ENCODE peak calls at places on chromosomes 11 and 22, in eight cellular contexts. D is substantia nigra, M is iPS DF 19.7, J is NCI-H748 treated with DMSO at 0.1 percent for 48 hours, T is HAP-1, N is GM12891, Q is HuH-7, X is NCI-H510A treated with DMSO at 0.1 percent for 48 hours. F is an unnamed sample.

GRCh38 chr11:116101737-116102275 is 597.6 kb upstream of the CADM1 start:
- DNase-seq in D (no peak), M (no peak), J (no peak), T (no peak), N (no peak), Q (no peak), X (peak), F (no peak)

GRCh38 chr11:122690801-122691649 is 35.5 kb downstream of the UBASH3B start:
- DNase-seq in D (no peak), M (no peak), J (no peak), T (no peak), N (no peak), Q (no peak), X (no peak), F (no peak)

GRCh38 chr11:57546869-57547518 is 9.6 kb downstream of the SMTNL1 start:
- DNase-seq in D (no peak), M (no peak), J (no peak), T (no peak), N (peak), Q (peak), X (peak), F (peak)

GRCh38 chr11:13009921-13010736 is 1.0 kb downstream of the RASSF10 start:
- DNase-seq in D (no peak), M (peak), J (peak), T (no peak), N (peak), Q (peak), X (no peak), F (peak)

GRCh38 chr11:82980292-82980691 is 78.8 kb downstream of the DDIAS start:
- DNase-seq in D (no peak), M (no peak), J (no peak), T (no peak), N (no peak), Q (no peak), X (no peak), F (no peak)

GRCh38 chr11:2804189-2804588 is 81.4 kb downstream of the CDKN1C start:
- DNase-seq in D (no peak), M (no peak), J (no peak), T (no peak), N (no peak), Q (no peak), X (no peak), F (no peak)

GRCh38 chr11:23284626-23285025 is 424.4 kb upstream of the CCDC179 start:
- DNase-seq in D (no peak), M (no peak), J (no peak), T (no peak), N (no peak), Q (no peak), X (no peak), F (no peak)

GRCh38 chr11:106276126-106276525 is 198.7 kb downstream of the AASDHPPT start:
- DNase-seq in D (no peak), M (no peak), J (no peak), T (no peak), N (no peak), Q (no peak), X (no peak), F (no peak)

GRCh38 chr11:40732107-40732506 is 727.3 kb downstream of the LRRC4C start:
- DNase-seq in D (no peak), M (no peak), J (no peak), T (no peak), N (no peak), Q (no peak), X (no peak), F (no peak)

GRCh38 chr22:25409240-25409639 is 155.2 kb upstream of the GRK3 start:
- DNase-seq in D (no peak), M (no peak), J (no peak), T (no peak), N (no peak), Q (no peak), X (no peak), F (no peak)

GRCh38 chr11:126355324-126355925 is at the start of gene ST3GAL4:
- DNase-seq in D (peak), M (no peak), J (peak), T (peak), N (peak), Q (peak), X (peak), F (peak)

GRCh38 chr11:15327786-15328231 is 213.1 kb downstream of the INSC start:
- DNase-seq in D (peak), M (peak), J (peak), T (peak), N (peak), Q (peak), X (peak), F (peak)

GRCh38 chr11:46183819-46184218 is 62.6 kb upstream of the PHF21A start:
- DNase-seq in D (no peak), M (no peak), J (no peak), T (no peak), N (no peak), Q (no peak), X (no peak), F (no peak)

GRCh38 chr11:78659326-78660319 is 85.0 kb upstream of the NARS2 start:
- DNase-seq in D (no peak), M (no peak), J (no peak), T (no peak), N (no peak), Q (no peak), X (peak), F (no peak)